ENCODE peak calls at places on chromosome 11, in five cellular contexts. U is sigmoid colon; P is BE2C; I is heart left ventricle; B is CD8-positive, alpha-beta T cell. V is an unnamed sample. For H3K4me1, the result is how much of the 10 kb centered on the place peaks cover.

GRCh38 chr11:6096417-6096816 is 11.1 kb upstream of the OR56B4 start:
- DNase-seq in P (no peak), B (no peak), I (no peak), U (no peak), V (no peak)

GRCh38 chr11:36240178-36240577 is 49.0 kb downstream of the COMMD9 start:
- DNase-seq in I (no peak), B (no peak), P (no peak), U (no peak), V (no peak)

GRCh38 chr11:28049338-28050216 is 58.4 kb downstream of the KIF18A start:
- DNase-seq in I (no peak), B (no peak), P (no peak), U (no peak), V (no peak)

GRCh38 chr11:96001037-96001436 is 77.1 kb upstream of the MTMR2 start:
- DNase-seq in U (peak), B (no peak), P (no peak), I (peak), V (peak)

GRCh38 chr11:97364047-97364446 is 974.2 kb downstream of the JRKL start:
- DNase-seq in I (no peak), U (no peak), B (no peak), P (no peak), V (no peak)

GRCh38 chr11:267491-267994 is 10.7 kb upstream of the NLRP6 start:
- DNase-seq in B (peak), I (peak), P (no peak), U (peak), V (peak)

GRCh38 chr11:134223066-134223465 is 701 bp downstream of the NCAPD3 start:
- DNase-seq in I (no peak), U (no peak), P (no peak), B (no peak), V (no peak)

GRCh38 chr11:128848815-128849455 is 18.2 kb downstream of the KCNJ1 start:
- DNase-seq in B (peak), P (peak), U (no peak), I (peak), V (peak)

GRCh38 chr11:132540586-132540985 is 991.7 kb downstream of the OPCML start:
- DNase-seq in I (no peak), B (no peak), U (no peak), P (no peak), V (no peak)

GRCh38 chr11:35714882-35715612 is 52.5 kb downstream of the TRIM44 start:
- DNase-seq in B (no peak), P (no peak), U (no peak), I (no peak), V (no peak)

GRCh38 chr11:94139421-94139820 is 10.8 kb downstream of the PANX1 start:
- DNase-seq in P (peak), B (no peak), U (no peak), I (no peak), V (no peak)

GRCh38 chr11:36165638-36166389 is 123.4 kb downstream of the COMMD9 start:
- DNase-seq in P (peak), U (no peak), I (no peak), B (no peak), V (no peak)

GRCh38 chr11:62709262-62710000 is 2.0 kb downstream of the GNG3 start:
- DNase-seq in U (peak), I (peak), P (peak), B (peak), V (peak)

GRCh38 chr11:76249195-76249741 is 43.0 kb upstream of the WNT11 start:
- DNase-seq in I (no peak), U (no peak), B (no peak), P (no peak), V (no peak)

GRCh38 chr11:1618231-1618630 is 3.7 kb downstream of the KRTAP5-4 start:
- DNase-seq in P (no peak), U (no peak), B (no peak), I (no peak), V (no peak)

GRCh38 chr11:123159146-123159857 is 35.7 kb downstream of the CLMP start:
- DNase-seq in I (no peak), P (no peak), U (no peak), B (no peak), V (no peak)

GRCh38 chr11:1153951-1154487 is 3.7 kb upstream of the MUC5AC start:
- DNase-seq in B (no peak), I (no peak), P (no peak), U (peak), V (peak)

GRCh38 chr11:60991457-60991856 is 20.0 kb downstream of the CD6 start:
- DNase-seq in U (no peak), P (no peak), I (no peak), B (no peak), V (no peak)

GRCh38 chr11:35932641-35933571 is 11.0 kb upstream of the LDLRAD3 start:
- DNase-seq in P (no peak), I (no peak), B (no peak), U (no peak), V (no peak)

GRCh38 chr11:106426696-106427095 is 349.2 kb downstream of the AASDHPPT start:
- DNase-seq in U (no peak), I (no peak), P (no peak), B (no peak), V (no peak)

GRCh38 chr11:60193687-60194433 is 11.0 kb upstream of the MS4A6A start:
- DNase-seq in I (peak), P (peak), U (no peak), B (peak), V (no peak)

GRCh38 chr11:61023086-61024035 is 51.9 kb downstream of the CD6 start:
- DNase-seq in I (no peak), P (no peak), B (peak), U (peak), V (no peak)

GRCh38 chr11:3189193-3189843 is 24.2 kb upstream of the OSBPL5 start:
- DNase-seq in P (no peak), B (no peak), U (peak), I (no peak), V (no peak)

GRCh38 chr11:62193954-62194353 is 3.9 kb downstream of the SCGB1D1 start:
- DNase-seq in B (no peak), U (no peak), I (no peak), P (no peak), V (no peak)

GRCh38 chr11:28833670-28834069 is 725.5 kb downstream of the METTL15 start:
- DNase-seq in I (no peak), U (no peak), B (no peak), P (no peak), V (no peak)

GRCh38 chr11:88420165-88420781 is 82.7 kb upstream of the CTSC start:
- DNase-seq in U (no peak), B (no peak), P (no peak), I (peak), V (no peak)

GRCh38 chr11:17596310-17596669 is 49.2 kb downstream of the OTOG start:
- DNase-seq in P (no peak), B (peak), I (no peak), U (no peak), V (peak)

GRCh38 chr11:47552086-47552580 is 799 bp downstream of the CELF1 start:
- DNase-seq in B (no peak), U (peak), P (peak), I (no peak), V (no peak)

GRCh38 chr11:99884750-99885149 is 802.3 kb upstream of the ARHGAP42 start:
- DNase-seq in U (no peak), P (no peak), I (no peak), B (no peak), V (no peak)

GRCh38 chr11:82046778-82047177 is 686.9 kb downstream of the FAM181B start:
- DNase-seq in B (no peak), P (no peak), U (no peak), I (no peak), V (no peak)

GRCh38 chr11:128814856-128815705 is 52.0 kb downstream of the KCNJ1 start:
- DNase-seq in B (no peak), I (peak), U (peak), P (no peak), V (no peak)

GRCh38 chr11:58034471-58034870 is 3.7 kb downstream of the OR6Q1 start:
- DNase-seq in P (no peak), I (no peak), B (no peak), U (no peak), V (no peak)

GRCh38 chr11:129391864-129392263 is 16.2 kb downstream of the BARX2 start:
- DNase-seq in P (no peak), B (no peak), I (no peak), U (no peak), V (no peak)

GRCh38 chr11:19727246-19727645 is 14.6 kb downstream of the NAV2 start:
- DNase-seq in U (no peak), P (no peak), I (no peak), B (peak), V (no peak)

DNA sequence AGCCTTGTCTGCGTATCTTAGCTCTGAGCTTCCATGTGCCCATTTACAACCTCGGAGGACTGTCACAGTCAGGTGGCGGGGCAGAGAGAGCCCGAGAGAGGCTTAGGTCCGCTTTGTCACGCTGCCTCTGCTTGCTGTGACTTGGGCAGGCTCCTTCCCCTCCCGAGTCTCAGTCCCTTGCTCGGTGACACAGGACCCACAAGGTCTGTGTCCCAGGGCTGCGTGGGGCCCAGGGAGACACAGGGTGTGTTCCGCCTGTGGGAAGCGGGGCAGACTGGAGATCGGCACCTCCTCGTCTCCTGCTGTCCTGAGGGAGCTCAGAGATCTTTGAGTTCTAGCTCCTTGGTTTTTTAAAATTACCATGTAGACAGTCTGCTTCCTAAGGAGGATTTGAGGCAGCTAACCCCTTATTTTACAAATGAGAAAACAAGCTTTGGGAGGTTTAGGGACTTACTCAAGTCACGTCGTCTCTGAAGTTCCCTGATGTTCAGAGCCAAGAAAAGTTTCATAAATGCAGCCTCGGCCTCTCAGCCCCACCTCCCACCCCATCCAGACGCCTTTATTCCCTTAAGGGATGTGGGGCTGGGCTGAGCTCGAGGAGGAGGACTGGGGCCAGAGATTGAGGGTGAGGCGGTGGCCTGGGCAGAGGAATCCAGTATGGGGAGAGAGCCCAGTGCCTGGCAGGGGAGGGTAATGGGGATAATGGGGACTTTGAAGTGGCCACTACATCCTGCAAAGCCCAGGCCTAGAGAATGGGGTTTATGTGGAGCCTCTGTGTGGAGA is 103.6 kb downstream of the NECTIN1 start:
- DNase-seq in I (peak), P (no peak), U (peak), B (no peak), V (no peak)
- H3K4me1 ChIP-seq in I (under half), P (under half), U (under half), B (under half), V (under half)

DNA sequence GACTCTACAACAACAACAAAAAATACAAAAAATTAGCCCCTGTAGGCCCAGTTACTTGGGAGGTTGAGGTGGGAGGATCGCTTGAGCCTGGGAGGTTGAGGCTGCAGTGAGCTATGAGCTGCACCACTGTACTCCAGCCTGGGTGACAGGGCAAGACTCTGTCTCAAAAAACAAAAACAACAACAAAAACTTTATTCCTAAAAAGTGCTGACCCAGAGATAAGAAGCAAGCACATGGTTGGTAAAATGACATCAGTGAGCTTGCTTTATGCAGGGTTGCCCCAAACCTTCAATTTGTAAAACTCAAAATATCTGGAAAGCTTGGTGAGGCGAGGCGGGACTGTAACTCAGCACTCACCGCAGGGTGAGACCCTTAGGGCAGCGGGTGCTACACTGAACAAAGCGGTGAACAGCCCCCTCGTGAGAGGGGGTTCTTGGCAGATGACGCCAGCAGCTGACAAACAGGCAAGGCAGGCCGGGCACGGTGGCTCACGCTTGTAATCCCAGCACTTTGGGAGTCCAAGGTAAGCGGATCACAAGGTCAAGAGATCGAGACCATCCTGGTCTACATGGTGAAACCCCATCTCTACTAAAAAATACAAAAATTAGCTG is 3.5 kb upstream of the TCIRG1 start:
- DNase-seq in P (no peak), B (no peak), I (no peak), U (no peak), V (peak)
- H3K4me1 ChIP-seq in P (under half), B (half or more), I (half or more), U (half or more), V (under half)

DNA sequence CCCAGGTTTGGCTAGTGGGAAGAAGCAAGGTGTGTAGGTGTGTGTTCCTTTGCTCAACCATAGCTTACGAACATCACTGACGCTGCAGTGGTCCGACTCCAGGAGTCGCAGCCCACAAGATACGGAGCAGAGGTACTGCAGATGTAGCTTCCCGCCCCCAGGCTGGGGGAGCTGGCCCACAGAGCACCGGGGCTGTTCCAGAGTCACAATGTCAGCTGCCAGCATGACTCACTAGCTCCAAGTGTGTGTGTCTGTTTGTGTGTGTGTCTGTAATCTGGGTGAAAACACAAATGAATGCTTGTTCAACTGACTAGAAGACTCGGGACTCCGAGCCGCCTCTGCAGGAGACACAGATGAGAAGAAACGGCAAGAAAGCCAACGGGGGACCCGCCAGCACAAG is 10.5 kb downstream of the VSIG10L2 start:
- DNase-seq in P (peak), I (peak), U (peak), B (no peak), V (no peak)
- H3K4me1 ChIP-seq in P (under half), I (under half), U (under half), B (under half), V (under half)

DNA sequence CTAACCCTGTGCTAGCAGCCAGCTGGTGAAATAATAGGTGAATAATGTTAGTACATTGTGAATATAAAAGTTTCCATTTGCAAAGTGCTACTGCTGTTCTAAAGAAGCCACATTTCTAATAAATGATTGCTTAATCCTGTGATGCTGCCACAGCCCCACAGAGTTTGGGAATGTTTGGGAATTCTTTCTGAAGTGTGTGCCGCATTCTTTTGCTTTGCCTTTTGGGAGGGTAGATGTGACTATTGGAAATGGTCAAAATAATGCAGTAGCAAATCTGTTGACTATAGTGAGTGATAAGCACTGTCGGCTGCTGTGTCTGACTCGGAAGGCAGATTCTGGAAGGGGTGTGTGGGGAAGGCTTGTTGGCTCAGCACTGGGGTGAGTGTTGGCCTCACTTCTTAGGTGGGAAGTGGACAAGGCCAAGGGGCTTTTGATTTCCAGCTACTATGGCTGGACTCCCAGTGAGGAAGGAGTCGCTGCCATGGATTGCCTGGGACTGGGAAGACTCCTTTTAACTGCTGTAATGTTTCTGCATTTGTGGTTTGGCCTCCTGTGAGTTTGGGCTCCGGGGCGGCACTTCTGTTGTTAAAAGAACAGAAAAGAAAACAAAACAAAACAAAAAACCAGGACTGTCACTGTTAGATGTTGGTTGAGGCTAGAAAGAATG is 20.0 kb downstream of the ZBTB16 start:
- DNase-seq in B (no peak), U (peak), P (no peak), I (peak), V (no peak)
- H3K4me1 ChIP-seq in B (under half), U (half or more), P (under half), I (half or more), V (half or more)

GRCh38 chr11:65417702-65418430 is 4.7 kb upstream of the NEAT1 start:
- DNase-seq in B (peak), P (no peak), I (peak), U (peak), V (peak)
- H3K4me1 ChIP-seq in B (half or more), P (under half), I (under half), U (half or more), V (half or more)

GRCh38 chr11:11410626-11411025 is 57.6 kb upstream of the CSNK2A3 start:
- DNase-seq in I (no peak), B (no peak), U (no peak), P (no peak), V (no peak)
- H3K4me1 ChIP-seq in I (under half), B (under half), U (half or more), P (under half), V (under half)

DNA sequence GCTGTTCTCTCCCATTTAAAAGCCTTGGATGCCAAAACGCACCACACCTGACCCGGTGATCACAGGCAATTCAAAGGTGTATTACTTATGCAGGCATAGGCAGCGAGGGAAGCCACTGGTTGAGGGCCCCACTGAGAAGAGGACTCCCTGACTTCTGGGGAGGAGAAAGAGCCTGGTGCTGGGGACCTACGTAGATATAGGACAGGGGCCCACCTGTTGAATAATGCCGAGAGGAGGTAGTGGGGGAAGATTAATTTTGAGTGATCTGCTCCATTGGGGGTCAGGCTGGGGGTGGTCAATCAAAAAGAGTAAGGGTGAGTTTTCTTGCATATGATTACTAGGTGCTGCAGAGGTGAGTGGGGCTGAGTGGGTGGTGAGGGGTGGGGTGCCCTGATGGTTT is 7.8 kb downstream of the LMO2 start:
- DNase-seq in B (no peak), P (no peak), I (no peak), U (no peak), V (no peak)
- H3K4me1 ChIP-seq in B (under half), P (under half), I (under half), U (under half), V (under half)

DNA sequence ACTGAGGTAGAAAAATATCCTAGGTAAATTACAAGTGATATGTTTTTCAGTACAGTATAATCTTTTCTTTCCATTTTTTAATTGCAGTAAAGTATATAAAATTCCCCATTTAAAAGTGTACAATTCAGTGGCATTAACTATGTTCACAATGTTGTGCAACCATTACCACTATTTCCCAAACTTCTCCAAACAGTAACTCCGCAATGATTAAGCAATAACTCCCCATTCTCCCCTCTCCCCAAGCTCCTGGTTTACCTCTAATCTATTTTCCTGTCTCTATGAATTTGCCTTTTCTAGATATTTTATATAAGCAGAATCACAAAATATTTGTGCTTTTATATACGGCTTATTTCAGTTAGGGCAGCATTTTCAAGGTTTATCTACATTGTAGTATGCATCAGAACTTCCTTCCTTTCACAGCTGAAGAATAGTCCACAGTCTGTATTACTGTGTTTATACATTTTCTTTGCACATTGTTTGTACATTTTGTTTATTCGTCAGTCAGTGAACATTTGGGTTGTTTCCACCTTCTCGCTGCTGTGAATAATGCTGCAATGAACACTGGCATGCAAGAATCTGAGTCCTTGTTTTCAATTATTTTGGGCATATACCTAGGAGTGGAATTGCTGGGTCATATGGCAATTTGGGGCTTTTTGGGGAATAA is 110.7 kb downstream of the RPL27A start:
- DNase-seq in B (no peak), I (no peak), U (no peak), P (no peak), V (no peak)
- H3K4me1 ChIP-seq in B (under half), I (under half), U (half or more), P (under half), V (under half)

V was measured in left lung.